ENCODE peak calls at places on chromosomes 11 and 22, in eight cellular contexts. P, D, Y, B, V, H, N and A are unnamed samples.
A peak's percentile ranks its signal among the peaks of the same experiment; 100 is the strongest.

GRCh38 chr22:29626497-29627195 is 23.2 kb downstream of the NF2 start:
- DNase-seq in D (no peak), P (no peak), N (no peak), H (no peak), V (no peak), Y (peak; percentile 96), B (no peak), A (peak; percentile 87)

GRCh38 chr11:66907751-66908173 is 50.4 kb downstream of the PC start:
- DNase-seq in N (no peak), P (no peak), B (no peak), H (no peak), Y (no peak), V (no peak), D (no peak), A (peak; percentile 60)

GRCh38 chr11:4891996-4892640 is 10.4 kb downstream of the OR51T1 start:
- DNase-seq in D (no peak), P (peak; percentile 22), Y (peak; percentile 91), V (no peak), H (peak; percentile 16), B (no peak), N (no peak), A (peak; percentile 91)

GRCh38 chr11:27139742-27140141 is 99.1 kb downstream of the BBOX1 start:
- DNase-seq in B (no peak), D (no peak), V (no peak), Y (no peak), P (no peak), N (no peak), H (no peak), A (peak; percentile 30)

GRCh38 chr22:47854680-47855079 is 1092.2 kb downstream of the TBC1D22A start:
- DNase-seq in V (no peak), Y (no peak), H (no peak), B (no peak), N (no peak), D (no peak), P (no peak), A (no peak)

GRCh38 chr11:130145975-130146776 is 13.4 kb upstream of the ST14 start:
- DNase-seq in V (peak; percentile 27), N (no peak), P (no peak), D (no peak), B (no peak), Y (peak; percentile 54), H (peak; percentile 95), A (peak; percentile 46)

GRCh38 chr22:47357086-47357485 is 594.6 kb downstream of the TBC1D22A start:
- DNase-seq in Y (no peak), N (no peak), D (no peak), V (no peak), B (no peak), H (no peak), P (no peak), A (no peak)

GRCh38 chr22:24189249-24190158 is 8.2 kb downstream of the SUSD2 start:
- DNase-seq in D (peak; percentile 81), N (peak; percentile 84), H (peak; percentile 90), B (peak; percentile 52), V (peak; percentile 76), Y (peak; percentile 75), P (peak; percentile 68), A (peak; percentile 72)

GRCh38 chr11:20934521-20934920 is 265.1 kb downstream of the NELL1 start:
- DNase-seq in H (no peak), P (no peak), B (no peak), Y (no peak), D (no peak), N (no peak), V (no peak), A (no peak)

GRCh38 chr11:95933594-95933993 is 9.7 kb upstream of the MTMR2 start:
- DNase-seq in V (no peak), N (no peak), B (no peak), D (no peak), H (no peak), P (no peak), Y (no peak), A (no peak)

GRCh38 chr11:95095858-95096587 is 6.4 kb downstream of the ENDOD1 start:
- DNase-seq in Y (peak; percentile 79), B (no peak), N (no peak), V (no peak), H (no peak), D (no peak), P (no peak), A (peak; percentile 73)

GRCh38 chr11:127950162-127950561 is 637.2 kb downstream of the ETS1 start:
- DNase-seq in N (no peak), Y (no peak), V (no peak), D (no peak), H (no peak), P (no peak), B (no peak), A (no peak)

GRCh38 chr11:128469220-128469619 is 118.1 kb downstream of the ETS1 start:
- DNase-seq in N (no peak), H (no peak), P (no peak), V (no peak), Y (no peak), B (no peak), D (no peak), A (no peak)

DNA sequence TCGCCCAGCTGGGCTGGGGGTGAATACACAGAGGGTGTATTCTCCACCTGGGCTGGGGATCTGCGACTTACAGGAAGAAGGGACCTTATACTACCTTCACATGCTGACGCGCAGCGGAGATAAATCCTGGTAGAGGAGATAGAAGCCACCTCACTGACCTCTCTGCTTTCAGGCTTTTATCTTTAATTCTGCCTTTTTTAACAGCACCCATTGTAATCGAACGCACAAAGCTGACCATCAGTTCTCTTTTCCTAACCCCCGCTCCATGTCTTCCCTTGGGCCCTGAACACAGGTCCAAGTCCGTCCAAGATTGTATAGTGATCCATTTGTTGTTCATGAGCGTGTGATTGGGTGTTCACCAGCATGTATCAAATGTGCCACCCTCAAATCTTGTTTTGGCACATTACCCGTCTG is 664 bp upstream of the LAMTOR1 start:
- DNase-seq in D (no peak), H (no peak), N (no peak), B (no peak), V (no peak), Y (no peak), P (no peak), A (no peak)
- TF ChIP-seq CTCF in D (no peak), H (no peak), N (no peak), B (no peak), V (no peak), Y (no peak), P (peak; percentile 28), A (no peak)

DNA sequence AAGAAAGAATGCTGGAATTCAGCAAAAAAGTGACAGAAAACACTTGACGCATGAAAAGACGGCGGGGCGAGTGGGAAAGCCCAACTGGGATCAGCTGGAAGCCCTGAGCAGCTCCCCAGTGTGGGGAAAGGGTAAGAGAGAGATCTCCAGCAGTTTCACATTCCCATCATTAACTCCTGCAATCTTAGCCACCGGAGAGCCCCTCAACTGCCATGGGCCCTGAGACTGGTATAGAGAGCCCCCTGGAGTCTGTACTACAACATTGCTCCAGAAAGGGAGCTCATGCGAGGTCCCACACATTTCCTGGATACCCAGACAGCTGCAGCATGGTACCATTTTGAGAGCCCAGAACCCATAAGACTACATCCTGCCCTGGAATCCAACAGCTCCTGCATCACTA is 31.1 kb downstream of the MRGPRX4 start:
- DNase-seq in P (peak; percentile 26), Y (peak; percentile 35), N (no peak), V (no peak), D (no peak), H (peak; percentile 89), B (no peak), A (peak; percentile 52)
- TF ChIP-seq CTCF in P (peak; percentile 62), Y (peak; percentile 64), N (no peak), V (peak; percentile 17), D (no peak), H (peak; percentile 83), B (no peak), A (peak; percentile 73)

GRCh38 chr22:27435839-27436581 is 365.5 kb downstream of the MN1 start:
- DNase-seq in V (peak; percentile 65), H (peak; percentile 38), P (no peak), B (peak; percentile 22), N (no peak), Y (peak; percentile 48), D (peak; percentile 68), A (peak; percentile 58)

GRCh38 chr22:27437570-27437969 is 364.0 kb downstream of the MN1 start:
- DNase-seq in N (no peak), V (no peak), B (no peak), H (no peak), Y (no peak), P (no peak), D (no peak), A (no peak)

GRCh38 chr22:27439131-27439530 is 362.4 kb downstream of the MN1 start:
- DNase-seq in Y (no peak), B (no peak), D (no peak), V (no peak), H (no peak), P (no peak), N (no peak), A (no peak)

GRCh38 chr22:27436591-27436990 is 365.0 kb downstream of the MN1 start:
- DNase-seq in D (no peak), V (no peak), P (no peak), H (no peak), B (no peak), N (no peak), Y (no peak), A (no peak)

GRCh38 chr22:27438271-27438980 is 363.1 kb downstream of the MN1 start:
- DNase-seq in N (no peak), P (no peak), B (peak; percentile 15), Y (peak; percentile 31), D (peak; percentile 69), H (no peak), V (peak; percentile 67), A (peak; percentile 53)
- TF ChIP-seq CTCF in N (no peak), P (no peak), B (no peak), Y (no peak), D (no peak), H (no peak), V (no peak), A (peak; percentile 16)

DNA sequence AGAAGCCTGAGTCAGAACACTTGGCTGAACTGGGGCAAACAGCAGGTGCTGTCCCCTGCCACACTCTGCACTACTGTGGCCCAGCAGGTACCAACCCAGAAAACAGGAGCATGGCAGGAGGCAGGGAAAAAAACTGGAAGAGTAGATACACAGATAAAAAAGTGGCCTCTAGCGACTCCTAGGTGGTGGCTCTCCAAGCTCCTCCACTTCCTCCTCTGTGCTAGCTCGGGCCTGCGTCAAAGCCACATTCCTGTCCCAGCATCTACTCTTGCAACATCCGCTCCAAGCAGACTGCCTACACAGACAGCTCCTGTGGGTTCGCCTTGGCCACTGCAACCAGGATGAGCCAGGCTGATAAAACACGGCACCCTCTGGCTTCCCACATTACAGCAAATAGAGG is 6.9 kb downstream of the OR8B12 start:
- DNase-seq in V (peak; percentile 49), H (peak; percentile 85), P (no peak), D (no peak), B (no peak), Y (peak; percentile 91), N (no peak), A (peak; percentile 98)
- TF ChIP-seq CTCF in V (no peak), H (peak; percentile 49), P (peak; percentile 38), D (no peak), B (peak; percentile 16), Y (peak; percentile 40), N (no peak), A (peak; percentile 62)